ENCODE peak calls at places on chromosomes 16 and 17, in ten cellular contexts. N is heart right ventricle; W is Peyer's patch; P is IMR-90; Z is CD8-positive, alpha-beta T cell; O is keratinocyte; V is dorsolateral prefrontal cortex; F is transverse colon; T is aorta; X is mesenchymal stem cell. U is an unnamed sample.

GRCh38 chr16:23131841-23132576 is 17.2 kb downstream of the USP31 start:
- DNase-seq in Z (no peak), T (no peak), O (no peak), V (no peak), N (no peak), P (no peak), X (peak; percentile 77), F (no peak), W (no peak), U (no peak)

GRCh38 chr16:61926766-61927165 is 109.5 kb downstream of the CDH8 start:
- DNase-seq in N (no peak), V (no peak), X (no peak), F (no peak), W (no peak), P (no peak), T (no peak), Z (no peak), O (no peak), U (no peak)

GRCh38 chr16:23967018-23967417 is 131.2 kb downstream of the PRKCB start:
- DNase-seq in T (no peak), P (no peak), V (peak; percentile 41), F (no peak), Z (no peak), X (no peak), O (no peak), W (no peak), N (no peak), U (no peak)

GRCh38 chr16:15739449-15739848 is 89.4 kb downstream of the NDE1 start:
- DNase-seq in O (no peak), P (no peak), Z (no peak), N (no peak), W (no peak), F (no peak), T (no peak), X (no peak), V (no peak), U (no peak)

GRCh38 chr17:75864448-75864871 is 9.3 kb upstream of the WBP2 start:
- DNase-seq in W (peak; percentile 69), T (peak; percentile 70), Z (peak; percentile 53), V (no peak), X (peak; percentile 98), O (no peak), N (peak; percentile 84), F (peak; percentile 75), P (peak; percentile 92), U (peak; percentile 24)

GRCh38 chr17:16463341-16464000 is 28.5 kb downstream of the LRRC75A start:
- DNase-seq in T (peak; percentile 67), V (peak; percentile 75), N (peak; percentile 62), P (peak; percentile 59), Z (no peak), F (peak; percentile 90), O (no peak), W (no peak), X (peak; percentile 26), U (peak; percentile 93)

GRCh38 chr16:77871932-77872331 is 83.6 kb downstream of the VAT1L start:
- DNase-seq in F (no peak), Z (no peak), O (no peak), X (no peak), P (no peak), V (no peak), W (no peak), N (no peak), T (no peak), U (no peak)

GRCh38 chr17:58702045-58702476 is 9.7 kb downstream of the RAD51C start:
- DNase-seq in F (no peak), Z (no peak), W (no peak), X (no peak), V (no peak), T (no peak), P (no peak), N (no peak), O (no peak), U (no peak)

DNA sequence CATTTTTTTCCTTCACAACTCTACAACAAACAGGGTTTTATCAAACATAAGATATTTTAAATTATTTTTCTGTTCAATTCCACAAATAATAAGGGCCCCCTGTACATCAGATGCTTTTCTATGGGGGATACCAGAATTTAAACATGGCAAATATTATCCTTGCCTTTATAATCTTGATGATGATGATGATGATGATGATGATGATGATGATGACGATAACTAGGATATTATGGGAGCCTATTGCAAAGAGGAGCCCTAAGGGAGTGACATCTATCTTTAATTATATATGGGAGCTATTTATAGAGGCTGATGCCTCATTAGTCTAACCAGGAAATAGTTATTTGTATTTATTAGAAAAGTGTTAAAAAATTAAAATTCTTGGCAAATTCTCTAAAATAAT is 6.8 kb downstream of the MEIOC start:
- DNase-seq in P (no peak), O (no peak), X (no peak), F (no peak), V (no peak), W (no peak), T (no peak), N (no peak), Z (no peak), U (no peak)
- H3K4me3 ChIP-seq in P (no peak overlapping the region), O (no peak overlapping the region), X (no peak overlapping the region), F (no peak overlapping the region), V (no peak overlapping the region), W (no peak overlapping the region), T (no peak overlapping the region), N (no peak overlapping the region), Z (no peak overlapping the region), U (no peak overlapping the region)

GRCh38 chr17:27938864-27939263 is 45.7 kb upstream of the LYRM9 start:
- DNase-seq in T (no peak), V (no peak), O (no peak), N (no peak), X (no peak), W (no peak), F (no peak), Z (no peak), P (no peak), U (no peak)

GRCh38 chr17:27937026-27937546 is 43.9 kb upstream of the LYRM9 start:
- DNase-seq in Z (no peak), T (no peak), P (no peak), X (no peak), F (no peak), N (no peak), V (no peak), W (no peak), O (no peak), U (no peak)

GRCh38 chr17:27940503-27940902 is 47.3 kb upstream of the LYRM9 start:
- DNase-seq in N (no peak), T (no peak), O (no peak), X (no peak), F (no peak), P (no peak), Z (no peak), W (no peak), V (no peak), U (peak; percentile 86)

GRCh38 chr17:27944546-27945332 is 51.6 kb upstream of the LYRM9 start:
- DNase-seq in Z (no peak), X (no peak), V (no peak), F (no peak), W (no peak), O (no peak), N (no peak), P (no peak), T (no peak), U (no peak)

DNA sequence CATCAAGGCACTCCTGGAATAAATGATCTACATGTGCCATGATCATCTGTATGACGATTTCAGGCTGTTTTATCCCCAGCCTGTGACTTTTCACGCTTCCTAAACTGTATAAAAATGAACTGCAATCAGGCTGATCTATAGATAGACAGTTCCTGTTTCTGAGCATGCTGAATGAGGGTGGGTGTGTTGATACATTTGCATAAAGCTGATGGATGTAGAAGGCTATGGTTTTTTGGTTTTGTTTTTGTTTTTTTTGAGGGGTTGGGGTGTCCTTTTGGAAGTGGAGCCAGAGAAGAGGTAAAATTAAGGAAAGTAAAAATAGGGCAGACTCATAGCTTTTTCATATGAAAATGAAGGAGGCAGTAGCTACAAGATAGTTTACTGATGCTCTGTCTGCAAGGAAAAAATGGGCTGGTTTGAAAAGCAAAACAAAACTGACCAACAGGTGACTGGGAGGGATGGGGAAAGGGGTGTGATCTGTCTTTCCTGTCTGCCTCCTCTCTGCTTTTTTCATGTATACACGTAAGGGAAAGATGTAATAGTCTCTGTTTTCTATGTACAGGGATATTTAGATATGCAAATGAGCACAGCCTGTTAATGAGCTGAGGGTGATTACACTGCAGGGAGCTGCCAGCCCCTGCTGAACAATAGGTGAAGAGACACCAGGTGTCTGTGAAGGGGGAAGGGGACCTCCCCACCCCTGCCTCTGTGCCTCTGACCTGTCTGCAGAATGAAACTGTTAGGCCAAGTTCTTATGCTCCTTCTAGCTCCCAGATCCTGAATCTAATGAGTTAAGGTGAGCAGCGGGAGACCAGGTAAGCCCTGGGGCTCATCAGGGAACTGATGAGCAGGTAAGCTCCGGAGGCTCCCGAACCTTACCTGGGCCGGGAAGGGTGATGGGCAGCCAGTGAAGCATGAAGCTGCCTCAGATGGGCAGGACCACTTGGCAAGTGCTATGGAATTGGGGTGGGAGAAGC is 46.6 kb upstream of the LYRM9 start:
- DNase-seq in F (no peak), N (no peak), T (no peak), V (no peak), W (no peak), P (no peak), O (no peak), X (no peak), Z (no peak), U (no peak)
- H3K27ac ChIP-seq in F (no peak overlapping the region), N (no peak overlapping the region), T (no peak overlapping the region), V (peak overlapping the region; percentile 58), W (no peak overlapping the region), P (no peak overlapping the region), O (no peak overlapping the region), X (no peak overlapping the region), Z (no peak overlapping the region), U (no peak overlapping the region)

DNA sequence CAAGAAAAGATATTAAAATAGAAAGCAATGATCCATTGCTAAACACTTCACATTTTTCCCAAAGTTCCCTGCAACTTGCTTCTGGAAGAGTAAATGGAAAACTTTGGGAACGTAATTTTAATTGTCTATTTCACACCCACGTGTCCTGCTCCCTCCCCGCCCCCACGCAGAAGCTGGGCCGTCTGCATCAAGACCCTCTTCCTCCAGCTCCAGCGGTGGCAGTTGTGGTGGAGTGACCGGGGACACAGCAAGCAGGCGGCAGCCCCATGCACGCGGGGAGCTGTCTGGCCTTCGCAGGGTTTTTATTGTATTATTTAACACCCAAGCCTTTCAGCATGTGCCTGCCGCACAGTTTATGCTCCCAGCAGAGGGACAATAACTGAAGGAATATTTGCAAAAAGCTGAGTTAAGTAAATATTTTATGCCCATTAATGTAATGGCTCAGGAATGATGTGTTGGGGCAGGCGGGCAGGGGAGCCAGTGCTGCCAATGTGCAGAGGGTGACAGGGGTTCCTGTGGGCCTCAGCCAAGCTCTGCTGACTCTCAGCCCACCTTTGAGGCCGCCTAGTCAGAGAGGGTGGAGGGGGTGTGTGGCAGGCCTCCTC is 32.6 kb upstream of the ENPP7 start:
- DNase-seq in P (no peak), W (no peak), X (no peak), N (no peak), T (no peak), Z (no peak), O (no peak), V (no peak), F (no peak), U (no peak)
- H3K27me3 ChIP-seq in P (peaks cover 24% of the 10 kb centered on the region), W (no peaks in the 10 kb centered on the region), X (peaks cover 19% of the 10 kb centered on the region), N (peaks cover 17% of the 10 kb centered on the region), T (no peaks in the 10 kb centered on the region), Z (no peaks in the 10 kb centered on the region), O (peaks cover 25% of the 10 kb centered on the region), V (no peaks in the 10 kb centered on the region), F (peaks cover 32% of the 10 kb centered on the region), U (no peaks in the 10 kb centered on the region)

DNA sequence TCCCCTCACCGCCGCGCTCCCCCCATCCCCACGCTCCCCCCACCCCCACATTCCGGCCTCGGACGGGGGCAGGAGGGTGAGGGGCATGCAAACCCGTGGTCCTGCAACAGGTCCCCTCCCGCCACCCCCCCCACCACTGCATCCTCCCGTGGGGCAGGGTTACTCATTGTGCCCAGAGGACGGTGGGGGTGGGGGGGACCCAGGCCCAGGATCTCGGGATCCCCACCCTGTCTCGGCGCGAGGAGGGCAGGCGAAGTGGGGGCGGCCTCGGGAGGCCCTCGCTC is 8.5 kb downstream of the SLC22A31 start:
- DNase-seq in X (no peak), W (no peak), N (no peak), O (no peak), F (no peak), P (no peak), V (no peak), Z (no peak), T (no peak), U (no peak)
- H3K4me3 ChIP-seq in X (peak overlapping the region; percentile 60), W (peak overlapping the region; percentile 52), N (peak overlapping the region; percentile 45), O (peak overlapping the region; percentile 46), F (peak overlapping the region; percentile 42), P (peak overlapping the region; percentile 95), V (peak overlapping the region; percentile 22), Z (peak overlapping the region; percentile 39), T (no peak overlapping the region), U (no peak overlapping the region)

U was measured in small intestine.